ENCODE peak calls at places on chromosome 9, in four cellular contexts. T, K, V and O are unnamed samples.

GRCh38 chr9:126494264-126494663 is 119.5 kb upstream of the LMX1B start:
- DNase-seq in T (no peak), K (no peak), V (no peak), O (no peak)

GRCh38 chr9:1870915-1871314 is 144.2 kb upstream of the SMARCA2 start:
- DNase-seq in V (no peak), T (no peak), K (no peak), O (no peak)

GRCh38 chr9:96875460-96876142 is 21.3 kb upstream of the ZNF782 start:
- DNase-seq in K (peak; percentile 82), T (peak; percentile 77), V (peak; percentile 94), O (peak; percentile 72)

GRCh38 chr9:3509926-3510325 is 15.9 kb downstream of the RFX3 start:
- DNase-seq in T (no peak), V (no peak), K (no peak), O (no peak)

GRCh38 chr9:109735796-109736195 is 44.2 kb upstream of the PALM2AKAP2 start:
- DNase-seq in V (no peak), K (no peak), T (no peak), O (no peak)

GRCh38 chr9:137277329-137278041 is at the start of gene TOR4A:
- DNase-seq in T (no peak), K (peak; percentile 89), V (peak; percentile 94), O (no peak)

GRCh38 chr9:129835860-129836223 is 584 bp downstream of the USP20 start:
- DNase-seq in V (no peak), T (no peak), K (peak; percentile 45), O (no peak)

GRCh38 chr9:91495450-91495849 is 71.8 kb upstream of the NFIL3 start:
- DNase-seq in V (no peak), K (peak; percentile 91), T (no peak), O (no peak)

GRCh38 chr9:75488714-75489100 is 400.4 kb downstream of the OSTF1 start:
- DNase-seq in V (no peak), T (no peak), K (no peak), O (no peak)

GRCh38 chr9:92180669-92181181 is 65.5 kb upstream of the SPTLC1 start:
- DNase-seq in K (peak; percentile 76), T (no peak), V (no peak), O (no peak)

GRCh38 chr9:82423700-82424099 is 435.1 kb downstream of the SPATA31D1 start:
- DNase-seq in V (no peak), T (no peak), K (no peak), O (no peak)

GRCh38 chr9:96874947-96875459 is 20.7 kb upstream of the ZNF782 start:
- DNase-seq in T (no peak), K (peak; percentile 81), V (peak; percentile 70), O (no peak)

GRCh38 chr9:135736265-135736978 is 34.4 kb downstream of the KCNT1 start:
- DNase-seq in T (no peak), V (no peak), K (no peak), O (no peak)

GRCh38 chr9:14313378-14313940 is 482 bp downstream of the NFIB start:
- DNase-seq in V (no peak), T (no peak), K (peak; percentile 73), O (no peak)

GRCh38 chr9:69149321-69149807 is 24.7 kb upstream of the TJP2 start:
- DNase-seq in T (no peak), K (peak; percentile 88), V (no peak), O (no peak)

GRCh38 chr9:86246752-86247161 is 12.7 kb downstream of the C9orf153 start:
- DNase-seq in V (no peak), K (no peak), T (no peak), O (no peak)

GRCh38 chr9:114500583-114501292 is 4.5 kb downstream of the WHRN start:
- DNase-seq in T (no peak), K (no peak), V (no peak), O (no peak)

GRCh38 chr9:106693546-106693945 is 169.4 kb upstream of the ZNF462 start:
- DNase-seq in T (no peak), V (no peak), K (no peak), O (no peak)

GRCh38 chr9:131714161-131714646 is 25.7 kb downstream of the RAPGEF1 start:
- DNase-seq in K (peak; percentile 92), V (no peak), T (no peak), O (no peak)

GRCh38 chr9:94623253-94623652 is 16.1 kb downstream of the FBP1 start:
- DNase-seq in K (peak; percentile 32), T (no peak), V (peak; percentile 46), O (no peak)

GRCh38 chr9:116959775-116960174 is 272.7 kb downstream of the TRIM32 start:
- DNase-seq in V (no peak), K (no peak), T (peak; percentile 25), O (no peak)

GRCh38 chr9:70439991-70440706 is 25.7 kb upstream of the KLF9 start:
- DNase-seq in V (no peak), K (peak; percentile 82), T (no peak), O (no peak)

GRCh38 chr9:131994364-131995110 is 85.1 kb downstream of the MED27 start:
- DNase-seq in T (no peak), K (no peak), V (no peak), O (no peak)

GRCh38 chr9:103700558-103700957 is 393.6 kb upstream of the SMC2 start:
- DNase-seq in T (no peak), K (peak; percentile 51), V (no peak), O (no peak)

GRCh38 chr9:78304357-78304756 is 7.4 kb downstream of the PSAT1 start:
- DNase-seq in K (no peak), T (no peak), V (no peak), O (no peak)

GRCh38 chr9:35048521-35048920 is 23.9 kb downstream of the VCP start:
- DNase-seq in V (no peak), T (no peak), K (no peak), O (no peak)

GRCh38 chr9:92696619-92697018 is 26.7 kb upstream of the IPPK start:
- DNase-seq in T (no peak), K (no peak), V (no peak), O (no peak)

GRCh38 chr9:137972355-137972987 is 94.9 kb downstream of the CACNA1B start:
- DNase-seq in V (no peak), T (no peak), K (no peak), O (no peak)

GRCh38 chr9:119370816-119371215 is 1.6 kb upstream of the BRINP1 start:
- DNase-seq in T (no peak), V (no peak), K (peak; percentile 46), O (no peak)

GRCh38 chr9:80410106-80410505 is 838.3 kb downstream of the TLE4 start:
- DNase-seq in T (no peak), V (no peak), K (peak; percentile 0), O (no peak)

GRCh38 chr9:77588319-77588937 is 59.7 kb downstream of the GNA14 start:
- DNase-seq in V (peak; percentile 46), K (peak; percentile 75), T (no peak), O (no peak)

GRCh38 chr9:3954950-3955670 is 344.8 kb downstream of the GLIS3 start:
- DNase-seq in V (no peak), T (no peak), K (peak; percentile 90), O (no peak)

GRCh38 chr9:22136446-22137140 is 127.5 kb upstream of the CDKN2B start:
- DNase-seq in T (no peak), V (no peak), K (peak; percentile 89), O (no peak)

GRCh38 chr9:110146371-110146770 is 61.6 kb downstream of the C9orf152 start:
- DNase-seq in T (no peak), K (no peak), V (no peak), O (no peak)

GRCh38 chr9:79134654-79135053 is 437.1 kb upstream of the TLE4 start:
- DNase-seq in T (no peak), V (peak; percentile 20), K (peak; percentile 47), O (no peak)

GRCh38 chr9:116166713-116167112 is 13.1 kb downstream of the PAPPA start:
- DNase-seq in K (no peak), V (no peak), T (no peak), O (no peak)

GRCh38 chr9:99489043-99489378 is 266.9 kb downstream of the SEC61B start:
- DNase-seq in K (peak; percentile 86), V (no peak), T (no peak), O (no peak)

GRCh38 chr9:114087721-114088120 is 9.6 kb upstream of the AMBP start:
- DNase-seq in T (no peak), V (no peak), K (no peak), O (no peak)

GRCh38 chr9:16236882-16237281 is 633.6 kb downstream of the BNC2 start:
- DNase-seq in V (no peak), K (peak; percentile 53), T (no peak), O (no peak)